ENCODE peak calls at places on chromosomes 11 and 22, in ten cellular contexts. One of them, this sample, is unnamed.

GRCh38 chr11:112172362-112172994 is 2.8 kb upstream of the BCO2 start:
- DNase-seq in activated CD8-positive, alpha-beta T cell treated with anti-CD3 and anti-CD28 coated beads for 36 hours: no peak
- DNase-seq in transverse colon: no peak
- DNase-seq in AG09319: no peak
- DNase-seq in nephron progenitor cell: no peak
- DNase-seq in fibroblast of the aortic adventitia: no peak
- DNase-seq in mesothelial cell of epicardium: no peak
- DNase-seq in Panc1: no peak
- DNase-seq in fibroblast of lung: peak; percentile 65
- DNase-seq in GM06990: peak; percentile 64
- DNase-seq in this sample: no peak

GRCh38 chr22:32533265-32534068 is 58.9 kb downstream of the FBXO7 start:
- DNase-seq in GM06990: no peak
- DNase-seq in AG09319: no peak
- DNase-seq in transverse colon: no peak
- DNase-seq in nephron progenitor cell: no peak
- DNase-seq in fibroblast of lung: peak; percentile 72
- DNase-seq in fibroblast of the aortic adventitia: peak; percentile 28
- DNase-seq in activated CD8-positive, alpha-beta T cell treated with anti-CD3 and anti-CD28 coated beads for 36 hours: no peak
- DNase-seq in mesothelial cell of epicardium: no peak
- DNase-seq in Panc1: no peak
- DNase-seq in this sample: no peak

GRCh38 chr11:76803811-76804600 is 20.9 kb downstream of the TSKU start:
- DNase-seq in nephron progenitor cell: no peak
- DNase-seq in transverse colon: no peak
- DNase-seq in AG09319: no peak
- DNase-seq in fibroblast of the aortic adventitia: peak; percentile 46
- DNase-seq in Panc1: no peak
- DNase-seq in fibroblast of lung: peak; percentile 48
- DNase-seq in activated CD8-positive, alpha-beta T cell treated with anti-CD3 and anti-CD28 coated beads for 36 hours: peak; percentile 92
- DNase-seq in GM06990: no peak
- DNase-seq in mesothelial cell of epicardium: no peak
- DNase-seq in this sample: no peak

GRCh38 chr11:29527391-29527936 is 489.4 kb downstream of the KCNA4 start:
- DNase-seq in transverse colon: no peak
- DNase-seq in AG09319: no peak
- DNase-seq in nephron progenitor cell: no peak
- DNase-seq in fibroblast of lung: peak; percentile 80
- DNase-seq in GM06990: no peak
- DNase-seq in fibroblast of the aortic adventitia: peak; percentile 83
- DNase-seq in activated CD8-positive, alpha-beta T cell treated with anti-CD3 and anti-CD28 coated beads for 36 hours: no peak
- DNase-seq in Panc1: no peak
- DNase-seq in mesothelial cell of epicardium: no peak
- DNase-seq in this sample: peak; percentile 1

GRCh38 chr11:87422566-87422965 is 384.8 kb downstream of the TMEM135 start:
- DNase-seq in Panc1: no peak
- DNase-seq in transverse colon: no peak
- DNase-seq in fibroblast of lung: peak; percentile 47
- DNase-seq in nephron progenitor cell: no peak
- DNase-seq in activated CD8-positive, alpha-beta T cell treated with anti-CD3 and anti-CD28 coated beads for 36 hours: no peak
- DNase-seq in GM06990: no peak
- DNase-seq in mesothelial cell of epicardium: no peak
- DNase-seq in fibroblast of the aortic adventitia: peak; percentile 44
- DNase-seq in AG09319: no peak
- DNase-seq in this sample: no peak

GRCh38 chr11:122202951-122203456 is 87.0 kb upstream of the BLID start:
- DNase-seq in fibroblast of the aortic adventitia: peak; percentile 84
- DNase-seq in nephron progenitor cell: peak; percentile 79
- DNase-seq in mesothelial cell of epicardium: peak; percentile 42
- DNase-seq in transverse colon: peak; percentile 40
- DNase-seq in fibroblast of lung: peak; percentile 72
- DNase-seq in activated CD8-positive, alpha-beta T cell treated with anti-CD3 and anti-CD28 coated beads for 36 hours: peak; percentile 48
- DNase-seq in Panc1: no peak
- DNase-seq in GM06990: peak; percentile 11
- DNase-seq in AG09319: peak; percentile 52
- DNase-seq in this sample: no peak

GRCh38 chr11:69238562-69239319 is 55.2 kb upstream of the MYEOV start:
- DNase-seq in Panc1: no peak
- DNase-seq in transverse colon: no peak
- DNase-seq in nephron progenitor cell: no peak
- DNase-seq in fibroblast of lung: no peak
- DNase-seq in mesothelial cell of epicardium: no peak
- DNase-seq in fibroblast of the aortic adventitia: no peak
- DNase-seq in AG09319: no peak
- DNase-seq in GM06990: no peak
- DNase-seq in activated CD8-positive, alpha-beta T cell treated with anti-CD3 and anti-CD28 coated beads for 36 hours: peak; percentile 43
- DNase-seq in this sample: no peak

GRCh38 chr22:28091486-28091885 is 172.4 kb upstream of the PITPNB start:
- DNase-seq in nephron progenitor cell: no peak
- DNase-seq in activated CD8-positive, alpha-beta T cell treated with anti-CD3 and anti-CD28 coated beads for 36 hours: no peak
- DNase-seq in mesothelial cell of epicardium: no peak
- DNase-seq in Panc1: no peak
- DNase-seq in fibroblast of lung: no peak
- DNase-seq in AG09319: no peak
- DNase-seq in GM06990: no peak
- DNase-seq in fibroblast of the aortic adventitia: no peak
- DNase-seq in transverse colon: no peak
- DNase-seq in this sample: no peak

GRCh38 chr11:119196833-119197483 is 9.2 kb upstream of the CBL start:
- DNase-seq in GM06990: no peak
- DNase-seq in fibroblast of the aortic adventitia: peak; percentile 90
- DNase-seq in activated CD8-positive, alpha-beta T cell treated with anti-CD3 and anti-CD28 coated beads for 36 hours: peak; percentile 83
- DNase-seq in fibroblast of lung: peak; percentile 67
- DNase-seq in nephron progenitor cell: peak; percentile 66
- DNase-seq in Panc1: peak; percentile 80
- DNase-seq in transverse colon: peak; percentile 75
- DNase-seq in mesothelial cell of epicardium: no peak
- DNase-seq in AG09319: peak; percentile 60
- DNase-seq in this sample: peak; percentile 65

GRCh38 chr11:42524534-42525227 is 787.1 kb upstream of the API5 start:
- DNase-seq in mesothelial cell of epicardium: peak; percentile 22
- DNase-seq in AG09319: no peak
- DNase-seq in GM06990: no peak
- DNase-seq in nephron progenitor cell: peak; percentile 73
- DNase-seq in transverse colon: peak; percentile 28
- DNase-seq in activated CD8-positive, alpha-beta T cell treated with anti-CD3 and anti-CD28 coated beads for 36 hours: peak; percentile 28
- DNase-seq in fibroblast of the aortic adventitia: peak; percentile 54
- DNase-seq in Panc1: peak; percentile 47
- DNase-seq in fibroblast of lung: peak; percentile 81
- DNase-seq in this sample: peak; percentile 72

GRCh38 chr22:40853330-40853729 is 3.1 kb downstream of the ST13 start:
- DNase-seq in activated CD8-positive, alpha-beta T cell treated with anti-CD3 and anti-CD28 coated beads for 36 hours: no peak
- DNase-seq in mesothelial cell of epicardium: no peak
- DNase-seq in fibroblast of the aortic adventitia: no peak
- DNase-seq in AG09319: no peak
- DNase-seq in transverse colon: no peak
- DNase-seq in fibroblast of lung: no peak
- DNase-seq in GM06990: no peak
- DNase-seq in nephron progenitor cell: no peak
- DNase-seq in Panc1: no peak
- DNase-seq in this sample: no peak

GRCh38 chr11:45755281-45755859 is 49.6 kb upstream of the SLC35C1 start:
- DNase-seq in mesothelial cell of epicardium: no peak
- DNase-seq in Panc1: no peak
- DNase-seq in nephron progenitor cell: no peak
- DNase-seq in AG09319: no peak
- DNase-seq in fibroblast of lung: no peak
- DNase-seq in activated CD8-positive, alpha-beta T cell treated with anti-CD3 and anti-CD28 coated beads for 36 hours: no peak
- DNase-seq in transverse colon: no peak
- DNase-seq in fibroblast of the aortic adventitia: no peak
- DNase-seq in GM06990: no peak
- DNase-seq in this sample: no peak

GRCh38 chr11:47124675-47125074 is 52.0 kb downstream of the ARFGAP2 start:
- DNase-seq in GM06990: no peak
- DNase-seq in Panc1: no peak
- DNase-seq in nephron progenitor cell: no peak
- DNase-seq in mesothelial cell of epicardium: no peak
- DNase-seq in transverse colon: no peak
- DNase-seq in fibroblast of the aortic adventitia: peak; percentile 43
- DNase-seq in activated CD8-positive, alpha-beta T cell treated with anti-CD3 and anti-CD28 coated beads for 36 hours: no peak
- DNase-seq in AG09319: no peak
- DNase-seq in fibroblast of lung: no peak
- DNase-seq in this sample: no peak

GRCh38 chr11:841981-842369 is 354 bp downstream of the POLR2L start:
- DNase-seq in activated CD8-positive, alpha-beta T cell treated with anti-CD3 and anti-CD28 coated beads for 36 hours: no peak
- DNase-seq in GM06990: no peak
- DNase-seq in fibroblast of the aortic adventitia: no peak
- DNase-seq in transverse colon: no peak
- DNase-seq in nephron progenitor cell: no peak
- DNase-seq in mesothelial cell of epicardium: no peak
- DNase-seq in Panc1: no peak
- DNase-seq in AG09319: no peak
- DNase-seq in fibroblast of lung: no peak
- DNase-seq in this sample: no peak

GRCh38 chr11:134539285-134539684 is 127.2 kb upstream of the B3GAT1 start:
- DNase-seq in nephron progenitor cell: no peak
- DNase-seq in AG09319: no peak
- DNase-seq in mesothelial cell of epicardium: no peak
- DNase-seq in GM06990: no peak
- DNase-seq in Panc1: no peak
- DNase-seq in fibroblast of lung: no peak
- DNase-seq in fibroblast of the aortic adventitia: no peak
- DNase-seq in activated CD8-positive, alpha-beta T cell treated with anti-CD3 and anti-CD28 coated beads for 36 hours: no peak
- DNase-seq in transverse colon: no peak
- DNase-seq in this sample: no peak

GRCh38 chr11:1060885-1061616 is 13.6 kb upstream of the MUC2 start:
- DNase-seq in GM06990: no peak
- DNase-seq in transverse colon: peak; percentile 92
- DNase-seq in Panc1: peak; percentile 27
- DNase-seq in nephron progenitor cell: no peak
- DNase-seq in AG09319: peak; percentile 29
- DNase-seq in fibroblast of lung: peak; percentile 82
- DNase-seq in fibroblast of the aortic adventitia: peak; percentile 81
- DNase-seq in activated CD8-positive, alpha-beta T cell treated with anti-CD3 and anti-CD28 coated beads for 36 hours: no peak
- DNase-seq in mesothelial cell of epicardium: no peak
- DNase-seq in this sample: no peak

GRCh38 chr11:129035254-129035653 is 92.6 kb upstream of the TP53AIP1 start:
- DNase-seq in fibroblast of lung: no peak
- DNase-seq in GM06990: no peak
- DNase-seq in Panc1: no peak
- DNase-seq in nephron progenitor cell: no peak
- DNase-seq in AG09319: no peak
- DNase-seq in mesothelial cell of epicardium: no peak
- DNase-seq in transverse colon: no peak
- DNase-seq in activated CD8-positive, alpha-beta T cell treated with anti-CD3 and anti-CD28 coated beads for 36 hours: no peak
- DNase-seq in fibroblast of the aortic adventitia: no peak
- DNase-seq in this sample: no peak

GRCh38 chr11:118615282-118615979 is 8.0 kb downstream of the PHLDB1 start:
- DNase-seq in fibroblast of the aortic adventitia: no peak
- DNase-seq in activated CD8-positive, alpha-beta T cell treated with anti-CD3 and anti-CD28 coated beads for 36 hours: no peak
- DNase-seq in mesothelial cell of epicardium: no peak
- DNase-seq in GM06990: no peak
- DNase-seq in fibroblast of lung: peak; percentile 58
- DNase-seq in AG09319: no peak
- DNase-seq in nephron progenitor cell: peak; percentile 62
- DNase-seq in transverse colon: no peak
- DNase-seq in Panc1: no peak
- DNase-seq in this sample: no peak

GRCh38 chr11:86592659-86593451 is 79.6 kb downstream of the ME3 start:
- DNase-seq in mesothelial cell of epicardium: no peak
- DNase-seq in AG09319: no peak
- DNase-seq in transverse colon: peak; percentile 91
- DNase-seq in Panc1: peak; percentile 99
- DNase-seq in fibroblast of lung: peak; percentile 88
- DNase-seq in activated CD8-positive, alpha-beta T cell treated with anti-CD3 and anti-CD28 coated beads for 36 hours: peak; percentile 97
- DNase-seq in fibroblast of the aortic adventitia: peak; percentile 78
- DNase-seq in GM06990: peak; percentile 83
- DNase-seq in nephron progenitor cell: no peak
- DNase-seq in this sample: no peak

GRCh38 chr22:50244420-50245213 is at the start of gene TUBGCP6:
- DNase-seq in fibroblast of the aortic adventitia: peak; percentile 87
- DNase-seq in GM06990: peak; percentile 92
- DNase-seq in AG09319: peak; percentile 51
- DNase-seq in transverse colon: peak; percentile 96
- DNase-seq in nephron progenitor cell: peak; percentile 94
- DNase-seq in activated CD8-positive, alpha-beta T cell treated with anti-CD3 and anti-CD28 coated beads for 36 hours: peak; percentile 96
- DNase-seq in mesothelial cell of epicardium: peak; percentile 91
- DNase-seq in Panc1: no peak
- DNase-seq in fibroblast of lung: peak; percentile 94
- DNase-seq in this sample: peak; percentile 72
- TF ChIP-seq CTCF in fibroblast of the aortic adventitia: peak; percentile 35
- TF ChIP-seq CTCF in GM06990: peak; percentile 22
- TF ChIP-seq CTCF in AG09319: peak; percentile 7
- TF ChIP-seq CTCF in transverse colon: no peak
- TF ChIP-seq CTCF in nephron progenitor cell: no peak
- TF ChIP-seq CTCF in activated CD8-positive, alpha-beta T cell treated with anti-CD3 and anti-CD28 coated beads for 36 hours: no peak
- TF ChIP-seq CTCF in mesothelial cell of epicardium: no peak
- TF ChIP-seq CTCF in Panc1: no peak
- TF ChIP-seq CTCF in fibroblast of lung: no peak
- TF ChIP-seq CTCF in this sample: no peak

DNA sequence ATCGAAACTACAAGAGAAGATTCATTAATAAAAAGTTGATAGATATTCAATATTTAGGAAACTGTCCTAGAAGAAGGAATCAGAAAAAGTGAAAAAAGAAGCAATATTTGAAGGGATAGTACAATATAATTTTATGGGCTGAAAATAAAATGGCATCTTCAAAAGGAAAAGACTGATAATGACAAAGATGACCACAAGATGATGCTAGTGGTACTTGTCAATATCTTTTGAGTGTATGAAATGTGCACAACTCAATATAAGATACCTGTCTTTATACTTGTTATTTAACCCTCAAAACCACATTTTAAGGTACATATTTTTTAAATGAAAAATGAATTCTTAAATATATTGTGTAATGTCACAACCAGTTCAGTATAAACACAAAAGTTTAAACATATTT is 1059.6 kb upstream of the RAG2 start:
- DNase-seq in fibroblast of the aortic adventitia: peak; percentile 36
- DNase-seq in activated CD8-positive, alpha-beta T cell treated with anti-CD3 and anti-CD28 coated beads for 36 hours: no peak
- DNase-seq in fibroblast of lung: peak; percentile 47
- DNase-seq in AG09319: no peak
- DNase-seq in nephron progenitor cell: no peak
- DNase-seq in Panc1: no peak
- DNase-seq in mesothelial cell of epicardium: no peak
- DNase-seq in GM06990: no peak
- DNase-seq in transverse colon: no peak
- DNase-seq in this sample: no peak
- TF ChIP-seq CTCF in fibroblast of the aortic adventitia: peak; percentile 51
- TF ChIP-seq CTCF in activated CD8-positive, alpha-beta T cell treated with anti-CD3 and anti-CD28 coated beads for 36 hours: no peak
- TF ChIP-seq CTCF in fibroblast of lung: no peak
- TF ChIP-seq CTCF in AG09319: peak; percentile 41
- TF ChIP-seq CTCF in nephron progenitor cell: peak; percentile 29
- TF ChIP-seq CTCF in Panc1: peak; percentile 32
- TF ChIP-seq CTCF in mesothelial cell of epicardium: no peak
- TF ChIP-seq CTCF in GM06990: no peak
- TF ChIP-seq CTCF in transverse colon: no peak
- TF ChIP-seq CTCF in this sample: peak; percentile 43

GRCh38 chr11:57512646-57513445 is 2.7 kb downstream of the SLC43A1 start:
- DNase-seq in transverse colon: no peak
- DNase-seq in fibroblast of lung: no peak
- DNase-seq in mesothelial cell of epicardium: no peak
- DNase-seq in activated CD8-positive, alpha-beta T cell treated with anti-CD3 and anti-CD28 coated beads for 36 hours: no peak
- DNase-seq in GM06990: no peak
- DNase-seq in nephron progenitor cell: no peak
- DNase-seq in Panc1: no peak
- DNase-seq in AG09319: no peak
- DNase-seq in fibroblast of the aortic adventitia: no peak
- DNase-seq in this sample: no peak
- TF ChIP-seq CTCF in transverse colon: no peak
- TF ChIP-seq CTCF in fibroblast of lung: no peak
- TF ChIP-seq CTCF in mesothelial cell of epicardium: no peak
- TF ChIP-seq CTCF in activated CD8-positive, alpha-beta T cell treated with anti-CD3 and anti-CD28 coated beads for 36 hours: no peak
- TF ChIP-seq CTCF in GM06990: no peak
- TF ChIP-seq CTCF in nephron progenitor cell: no peak
- TF ChIP-seq CTCF in Panc1: no peak
- TF ChIP-seq CTCF in AG09319: no peak
- TF ChIP-seq CTCF in fibroblast of the aortic adventitia: no peak
- TF ChIP-seq CTCF in this sample: no peak

GRCh38 chr11:35486446-35486845 is 39.0 kb downstream of the PAMR1 start:
- DNase-seq in activated CD8-positive, alpha-beta T cell treated with anti-CD3 and anti-CD28 coated beads for 36 hours: no peak
- DNase-seq in fibroblast of the aortic adventitia: no peak
- DNase-seq in Panc1: no peak
- DNase-seq in mesothelial cell of epicardium: no peak
- DNase-seq in GM06990: no peak
- DNase-seq in AG09319: no peak
- DNase-seq in fibroblast of lung: no peak
- DNase-seq in transverse colon: no peak
- DNase-seq in nephron progenitor cell: no peak
- DNase-seq in this sample: no peak
- TF ChIP-seq CTCF in activated CD8-positive, alpha-beta T cell treated with anti-CD3 and anti-CD28 coated beads for 36 hours: no peak
- TF ChIP-seq CTCF in fibroblast of the aortic adventitia: peak; percentile 17
- TF ChIP-seq CTCF in Panc1: no peak
- TF ChIP-seq CTCF in mesothelial cell of epicardium: peak; percentile 23
- TF ChIP-seq CTCF in GM06990: no peak
- TF ChIP-seq CTCF in AG09319: no peak
- TF ChIP-seq CTCF in fibroblast of lung: no peak
- TF ChIP-seq CTCF in transverse colon: no peak
- TF ChIP-seq CTCF in nephron progenitor cell: no peak
- TF ChIP-seq CTCF in this sample: no peak

This sample was measured in LNCaP clone FGC.